ENCODE peak calls at places on chromosomes 4 and X, in six cellular contexts. B is progenitor cell of endocrine pancreas; F is NCI-H1436; X is CD4-positive, alpha-beta T cell; M is adipocyte; L is nephron progenitor cell. N is an unnamed sample.

GRCh38 chrX:57156397-57157049 is 19.3 kb upstream of the SPIN2A start:
- DNase-seq in B (no peak), F (no peak), X (no peak), M (peak), L (peak), N (no peak)

GRCh38 chrX:153626863-153627674 is 19.9 kb upstream of the DUSP9 start:
- DNase-seq in B (no peak), F (no peak), X (no peak), M (no peak), L (no peak), N (no peak)

GRCh38 chr4:189548484-189549160 is 392.1 kb upstream of the FRG1 start:
- DNase-seq in B (no peak), F (no peak), X (no peak), M (no peak), L (no peak), N (no peak)

GRCh38 chr4:136864580-136865185 is 667.6 kb downstream of the PCDH18 start:
- DNase-seq in B (no peak), F (peak), X (no peak), M (peak), L (peak), N (peak)

GRCh38 chrX:154032653-154033052 is 13.0 kb upstream of the IRAK1 start:
- DNase-seq in B (no peak), F (no peak), X (no peak), M (no peak), L (no peak), N (no peak)

GRCh38 chrX:133655914-133656265 is 240.6 kb upstream of the GPC4 start:
- DNase-seq in B (no peak), F (no peak), X (no peak), M (peak), L (no peak), N (no peak)

GRCh38 chr4:112978691-112979472 is 70.6 kb upstream of the ANK2 start:
- DNase-seq in B (no peak), F (no peak), X (no peak), M (peak), L (no peak), N (no peak)

GRCh38 chr4:90842960-90843359 is 715.8 kb downstream of the CCSER1 start:
- DNase-seq in B (no peak), F (no peak), X (no peak), M (no peak), L (no peak), N (no peak)

GRCh38 chr4:14520171-14520570 is 482.1 kb upstream of the CPEB2 start:
- DNase-seq in B (no peak), F (no peak), X (no peak), M (peak), L (no peak), N (no peak)

GRCh38 chrX:73647212-73647611 is 84.2 kb downstream of the CHIC1 start:
- DNase-seq in B (no peak), F (no peak), X (no peak), M (no peak), L (no peak), N (no peak)

GRCh38 chr4:81351653-81352455 is 119.9 kb downstream of the RASGEF1B start:
- DNase-seq in B (peak), F (peak), X (peak), M (peak), L (peak), N (peak)

GRCh38 chrX:10175317-10175871 is 18.6 kb downstream of the CLCN4 start:
- DNase-seq in B (no peak), F (no peak), X (no peak), M (peak), L (no peak), N (no peak)

GRCh38 chr4:128068927-128069326 is 7.8 kb downstream of the LARP1B start:
- DNase-seq in B (no peak), F (no peak), X (no peak), M (peak), L (no peak), N (peak)

GRCh38 chr4:130335417-130336194 is 1239.7 kb downstream of the C4orf33 start:
- DNase-seq in B (no peak), F (no peak), X (no peak), M (no peak), L (no peak), N (no peak)

GRCh38 chrX:107674480-107675364 is 46.4 kb downstream of the PRPS1 start:
- DNase-seq in B (no peak), F (no peak), X (peak), M (peak), L (peak), N (no peak)

GRCh38 chrX:149003863-149004660 is 501.0 kb downstream of the IDS start:
- DNase-seq in B (no peak), F (no peak), X (no peak), M (no peak), L (no peak), N (no peak)

GRCh38 chr4:158033416-158033863 is 139.4 kb downstream of the GASK1B start:
- DNase-seq in B (no peak), F (no peak), X (no peak), M (peak), L (no peak), N (no peak)

GRCh38 chr4:181897935-181898334 is 345.3 kb upstream of the TENM3 start:
- DNase-seq in B (no peak), F (no peak), X (no peak), M (peak), L (no peak), N (no peak)

GRCh38 chr4:88938138-88938537 is 118.8 kb downstream of the FAM13A start:
- DNase-seq in B (no peak), F (no peak), X (no peak), M (peak), L (no peak), N (no peak)

GRCh38 chrX:45781901-45782553 is 581.4 kb upstream of the DIPK2B start:
- DNase-seq in B (no peak), F (no peak), X (no peak), M (peak), L (no peak), N (no peak)

GRCh38 chr4:8260656-8261111 is 8.9 kb upstream of the HTRA3 start:
- DNase-seq in B (no peak), F (no peak), X (no peak), M (peak), L (no peak), N (no peak)

GRCh38 chr4:166432842-166433241 is 559.8 kb downstream of the TLL1 start:
- DNase-seq in B (no peak), F (no peak), X (no peak), M (peak), L (no peak), N (no peak)

GRCh38 chr4:99651370-99651769 is 6.3 kb downstream of the C4orf54 start:
- DNase-seq in B (no peak), F (no peak), X (no peak), M (no peak), L (no peak), N (no peak)

GRCh38 chrX:115561605-115562491 is 874 bp downstream of the PLS3 start:
- DNase-seq in B (peak), F (peak), X (no peak), M (peak), L (peak), N (no peak)

GRCh38 chrX:25344191-25344936 is 328.6 kb upstream of the ARX start:
- DNase-seq in B (no peak), F (no peak), X (no peak), M (no peak), L (no peak), N (no peak)

GRCh38 chr4:102341201-102341600 is 4.1 kb downstream of the SLC39A8 start:
- DNase-seq in B (no peak), F (no peak), X (no peak), M (no peak), L (no peak), N (no peak)

GRCh38 chr4:94711635-94712034 is 46.1 kb upstream of the BMPR1B start:
- DNase-seq in B (no peak), F (no peak), X (no peak), M (peak), L (no peak), N (no peak)

GRCh38 chrX:47098746-47099145 is 20.5 kb downstream of the RGN start:
- DNase-seq in B (no peak), F (no peak), X (no peak), M (no peak), L (no peak), N (no peak)

GRCh38 chr4:169005453-169006099 is 4.5 kb downstream of the CBR4 start:
- DNase-seq in B (no peak), F (no peak), X (no peak), M (peak), L (no peak), N (no peak)

GRCh38 chrX:8914636-8915035 is 113.5 kb upstream of the FAM9A start:
- DNase-seq in B (no peak), F (no peak), X (no peak), M (no peak), L (no peak), N (no peak)

GRCh38 chr4:44121210-44121609 is 327.4 kb downstream of the KCTD8 start:
- DNase-seq in B (no peak), F (no peak), X (no peak), M (no peak), L (no peak), N (no peak)

GRCh38 chrX:9578083-9578779 is 113.4 kb downstream of the TBL1X start:
- DNase-seq in B (no peak), F (no peak), X (no peak), M (no peak), L (no peak), N (no peak)

GRCh38 chrX:69988955-69989394 is 60.8 kb downstream of the AWAT2 start:
- DNase-seq in B (no peak), F (no peak), X (no peak), M (no peak), L (no peak), N (no peak)

GRCh38 chr4:167775374-167775773 is 317.0 kb upstream of the ANXA10 start:
- DNase-seq in B (no peak), F (no peak), X (no peak), M (no peak), L (no peak), N (no peak)

GRCh38 chrX:100090931-100091330 is 319.1 kb downstream of the PCDH19 start:
- DNase-seq in B (no peak), F (no peak), X (no peak), M (no peak), L (no peak), N (no peak)

GRCh38 chr4:141169391-141169790 is 36.1 kb upstream of the RNF150 start:
- DNase-seq in B (no peak), F (no peak), X (no peak), M (no peak), L (no peak), N (no peak)

N was measured in HL-60.